ENCODE peak calls at places on chromosomes 3 and 15, in eight cellular contexts. A is SK-N-SH, S is WERI-Rb-1, B is heart left ventricle, X is A549, C is Panc1, O is GM20000, P is fibroblast of the aortic adventitia. G is an unnamed sample.

GRCh38 chr3:71684752-71685151 is 40.5 kb downstream of the EIF4E3 start:
- DNase-seq in A (no peak), S (no peak), B (no peak), X (no peak), C (no peak), O (no peak), P (peak; percentile 61), G (no peak)

GRCh38 chr3:8641472-8641871 is 3.1 kb downstream of the SSUH2 start:
- DNase-seq in A (no peak), S (no peak), B (no peak), X (no peak), C (no peak), O (no peak), P (no peak), G (no peak)

GRCh38 chr3:105436687-105437086 is 70.0 kb downstream of the ALCAM start:
- DNase-seq in A (no peak), S (no peak), B (no peak), X (no peak), C (no peak), O (no peak), P (no peak), G (no peak)

GRCh38 chr3:190877925-190878324 is 15.4 kb upstream of the GMNC start:
- DNase-seq in A (peak; percentile 41), S (no peak), B (no peak), X (no peak), C (no peak), O (no peak), P (no peak), G (no peak)

GRCh38 chr3:175732053-175732452 is 872.9 kb downstream of the NAALADL2 start:
- DNase-seq in A (no peak), S (no peak), B (no peak), X (no peak), C (no peak), O (no peak), P (no peak), G (no peak)

GRCh38 chr3:65742914-65743313 is 295.8 kb downstream of the MAGI1 start:
- DNase-seq in A (no peak), S (no peak), B (no peak), X (no peak), C (no peak), O (no peak), P (peak; percentile 22), G (no peak)

GRCh38 chr3:22959593-22959992 is 243.5 kb upstream of the UBE2E2 start:
- DNase-seq in A (no peak), S (no peak), B (no peak), X (no peak), C (no peak), O (peak; percentile 62), P (no peak), G (no peak)

GRCh38 chr15:86555114-86555513 is 475.4 kb downstream of the AGBL1 start:
- DNase-seq in A (no peak), S (no peak), B (no peak), X (no peak), C (no peak), O (no peak), P (no peak), G (no peak)

GRCh38 chr15:68667800-68668625 is 89.2 kb downstream of the CORO2B start:
- DNase-seq in A (no peak), S (no peak), B (no peak), X (no peak), C (no peak), O (no peak), P (no peak), G (no peak)

GRCh38 chr3:123314409-123315270 is 112.9 kb downstream of the SEC22A start:
- DNase-seq in A (no peak), S (peak; percentile 21), B (no peak), X (no peak), C (no peak), O (no peak), P (no peak), G (no peak)
- TF ChIP-seq CTCF in A (no peak), S (no peak), B (no peak), X (no peak), C (no peak), O (no peak), P (no peak), G (no peak)

GRCh38 chr15:73889725-73890124 is 16.4 kb downstream of the TBC1D21 start:
- DNase-seq in A (no peak), S (no peak), B (no peak), X (no peak), C (no peak), O (no peak), P (no peak), G (no peak)

GRCh38 chr15:73892446-73893226 is 19.3 kb downstream of the TBC1D21 start:
- DNase-seq in A (no peak), S (no peak), B (no peak), X (no peak), C (no peak), O (no peak), P (no peak), G (no peak)

GRCh38 chr15:73889053-73889452 is 15.7 kb downstream of the TBC1D21 start:
- DNase-seq in A (no peak), S (no peak), B (no peak), X (no peak), C (no peak), O (no peak), P (no peak), G (no peak)

GRCh38 chr15:73894133-73894814 is 20.9 kb downstream of the TBC1D21 start:
- DNase-seq in A (no peak), S (no peak), B (no peak), X (no peak), C (no peak), O (no peak), P (no peak), G (no peak)

GRCh38 chr15:73891328-73891975 is 18.1 kb downstream of the TBC1D21 start:
- DNase-seq in A (no peak), S (no peak), B (no peak), X (no peak), C (no peak), O (no peak), P (no peak), G (no peak)
- TF ChIP-seq CTCF in A (no peak), S (no peak), B (no peak), X (no peak), C (no peak), O (no peak), P (no peak), G (no peak)

GRCh38 chr3:197748597-197749314 is 927 bp upstream of the FYTTD1 start:
- DNase-seq in A (no peak), S (no peak), B (no peak), X (no peak), C (no peak), O (no peak), P (peak; percentile 29), G (no peak)

GRCh38 chr3:197749315-197749600 is 425 bp upstream of the FYTTD1 start:
- DNase-seq in A (peak; percentile 83), S (no peak), B (peak; percentile 37), X (peak; percentile 53), C (no peak), O (peak; percentile 68), P (peak; percentile 55), G (no peak)

GRCh38 chr3:197750863-197751737 is 1.4 kb downstream of the FYTTD1 start:
- DNase-seq in A (peak; percentile 32), S (peak; percentile 56), B (peak; percentile 57), X (no peak), C (no peak), O (no peak), P (peak; percentile 62), G (peak; percentile 9)

GRCh38 chr3:197749601-197750395 is at the start of gene FYTTD1:
- DNase-seq in A (peak; percentile 96), S (peak; percentile 79), B (peak; percentile 92), X (peak; percentile 77), C (no peak), O (peak; percentile 96), P (peak; percentile 80), G (peak; percentile 77)

DNA sequence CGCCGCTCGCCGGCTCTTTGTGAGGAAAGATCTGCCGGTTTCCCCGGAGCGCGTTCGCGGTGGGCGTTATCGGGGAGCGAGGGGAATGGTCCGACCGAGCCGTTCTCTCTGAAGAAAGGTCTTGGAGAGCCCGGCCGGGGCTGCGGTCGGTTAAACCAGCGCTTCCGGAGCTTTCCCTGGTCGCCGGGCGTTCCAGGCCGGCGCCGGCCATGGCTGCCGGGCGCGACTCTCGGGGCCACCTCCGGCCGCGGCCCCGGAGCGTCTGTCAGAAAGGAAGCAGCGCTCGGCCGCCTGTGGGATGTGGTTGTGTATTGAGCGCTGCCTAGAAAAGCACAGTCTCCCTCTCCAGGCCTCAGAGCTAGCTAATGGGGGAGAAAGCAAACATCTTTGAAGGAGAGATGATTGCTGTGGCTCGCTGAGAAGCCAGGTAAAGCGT is 731 bp downstream of the FYTTD1 start:
- DNase-seq in A (peak; percentile 84), S (peak; percentile 21), B (peak; percentile 73), X (peak; percentile 66), C (no peak), O (peak; percentile 85), P (peak; percentile 65), G (peak; percentile 70)
- TF ChIP-seq CTCF in A (peak; percentile 10), S (no peak), B (peak; percentile 8), X (no peak), C (no peak), O (no peak), P (peak; percentile 39), G (no peak)

GRCh38 chr15:57740048-57740447 is 33.5 kb downstream of the POLR2M start:
- DNase-seq in A (no peak), S (no peak), B (no peak), X (no peak), C (no peak), O (no peak), P (no peak), G (no peak)

GRCh38 chr15:57746752-57747151 is 40.2 kb downstream of the POLR2M start:
- DNase-seq in A (no peak), S (no peak), B (no peak), X (no peak), C (no peak), O (no peak), P (peak; percentile 25), G (no peak)

GRCh38 chr15:57741089-57741488 is 34.6 kb downstream of the POLR2M start:
- DNase-seq in A (no peak), S (no peak), B (no peak), X (no peak), C (no peak), O (no peak), P (no peak), G (no peak)

GRCh38 chr15:57747206-57747605 is 40.7 kb downstream of the POLR2M start:
- DNase-seq in A (no peak), S (no peak), B (no peak), X (no peak), C (no peak), O (no peak), P (peak; percentile 56), G (no peak)

DNA sequence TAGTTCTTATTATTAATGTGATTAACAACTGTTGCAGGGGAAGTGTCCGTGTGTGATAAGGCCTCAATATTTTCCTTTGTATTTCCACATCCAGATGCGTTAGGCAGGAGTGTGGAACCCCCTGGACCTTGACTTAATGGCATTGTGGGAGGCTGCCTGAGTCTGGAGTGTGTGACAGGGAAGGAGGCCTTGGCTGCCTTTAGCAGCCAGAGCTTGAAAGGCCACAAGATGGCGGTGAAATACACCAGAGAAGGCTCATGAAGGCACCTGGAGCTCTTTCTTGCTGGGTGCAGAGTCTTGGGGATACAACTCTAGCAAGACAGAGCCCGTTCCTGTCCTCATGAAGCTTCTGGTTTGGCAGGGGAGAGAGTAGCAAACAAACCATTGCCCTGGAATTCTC is 36.9 kb downstream of the POLR2M start:
- DNase-seq in A (no peak), S (peak; percentile 33), B (no peak), X (no peak), C (no peak), O (peak; percentile 10), P (no peak), G (no peak)
- TF ChIP-seq CTCF in A (peak; percentile 10), S (peak; percentile 48), B (no peak), X (peak; percentile 16), C (peak; percentile 51), O (peak; percentile 12), P (no peak), G (no peak)